ENCODE peak calls at places on chromosomes 6 and 20, in nine cellular contexts. N is OCI-LY7, B is ovary, L is HL-60, G is esophagus squamous epithelium, U is HFF-Myc, Y is foreskin fibroblast, Q is tibial artery, R is fibroblast of the aortic adventitia. V is an unnamed sample.

GRCh38 chr6:87756858-87757257 is 54.8 kb upstream of the AKIRIN2 start:
- DNase-seq in N (peak), B (no peak), L (peak), G (no peak), U (peak), Y (peak), Q (no peak), R (peak), V (peak)

GRCh38 chr6:41411961-41412360 is 76.6 kb downstream of the NCR2 start:
- DNase-seq in N (no peak), B (no peak), L (no peak), G (no peak), U (no peak), Y (no peak), Q (no peak), R (no peak), V (no peak)

GRCh38 chr6:157443066-157443800 is 62.2 kb downstream of the ZDHHC14 start:
- DNase-seq in N (no peak), B (no peak), L (no peak), G (no peak), U (peak), Y (peak), Q (no peak), R (peak), V (no peak)

GRCh38 chr6:48069280-48069679 is 41.7 kb downstream of the PTCHD4 start:
- DNase-seq in N (no peak), B (no peak), L (no peak), G (no peak), U (no peak), Y (peak), Q (no peak), R (peak), V (no peak)

GRCh38 chr6:35034411-35035171 is 106.5 kb downstream of the TCP11 start:
- DNase-seq in N (no peak), B (no peak), L (no peak), G (no peak), U (no peak), Y (no peak), Q (no peak), R (no peak), V (no peak)

GRCh38 chr20:37077009-37077408 is 18.8 kb downstream of the RBL1 start:
- DNase-seq in N (no peak), B (no peak), L (no peak), G (no peak), U (no peak), Y (no peak), Q (no peak), R (no peak), V (no peak)

GRCh38 chr20:49672109-49672681 is 41.5 kb downstream of the B4GALT5 start:
- DNase-seq in N (peak), B (no peak), L (no peak), G (no peak), U (no peak), Y (no peak), Q (no peak), R (no peak), V (no peak)

GRCh38 chr6:170234419-170234818 is 56.5 kb downstream of the DLL1 start:
- DNase-seq in N (no peak), B (no peak), L (no peak), G (no peak), U (no peak), Y (no peak), Q (no peak), R (no peak), V (no peak)

GRCh38 chr6:145546265-145546664 is 189.1 kb downstream of the EPM2A start:
- DNase-seq in N (no peak), B (no peak), L (no peak), G (no peak), U (no peak), Y (no peak), Q (no peak), R (no peak), V (no peak)

GRCh38 chr6:89640804-89641203 is 2.3 kb upstream of the LYRM2 start:
- DNase-seq in N (no peak), B (no peak), L (no peak), G (no peak), U (peak), Y (peak), Q (no peak), R (no peak), V (no peak)

GRCh38 chr6:169779896-169780295 is 28.5 kb downstream of the ERMARD start:
- DNase-seq in N (no peak), B (no peak), L (no peak), G (no peak), U (no peak), Y (no peak), Q (peak), R (no peak), V (no peak)

GRCh38 chr6:161133973-161134372 is 139.9 kb downstream of the AGPAT4 start:
- DNase-seq in N (no peak), B (no peak), L (no peak), G (no peak), U (no peak), Y (no peak), Q (no peak), R (peak), V (no peak)

GRCh38 chr20:38418509-38419204 is 16.5 kb downstream of the SNHG17 start:
- DNase-seq in N (no peak), B (no peak), L (peak), G (no peak), U (no peak), Y (peak), Q (no peak), R (peak), V (no peak)

GRCh38 chr20:8313073-8313472 is 181.0 kb downstream of the PLCB1 start:
- DNase-seq in N (no peak), B (no peak), L (no peak), G (no peak), U (no peak), Y (no peak), Q (no peak), R (no peak), V (no peak)

GRCh38 chr6:49110876-49111275 is 352.2 kb downstream of the MMUT start:
- DNase-seq in N (no peak), B (no peak), L (no peak), G (no peak), U (no peak), Y (no peak), Q (no peak), R (no peak), V (no peak)

GRCh38 chr6:26065952-26066380 is 21.3 kb upstream of the HFE start:
- DNase-seq in N (peak), B (no peak), L (peak), G (no peak), U (peak), Y (peak), Q (no peak), R (peak), V (no peak)

GRCh38 chr6:130513770-130514169 is 148.0 kb downstream of the TMEM200A start:
- DNase-seq in N (peak), B (no peak), L (no peak), G (no peak), U (peak), Y (peak), Q (no peak), R (peak), V (no peak)

GRCh38 chr6:2563635-2564034 is 187.1 kb downstream of the MYLK4 start:
- DNase-seq in N (no peak), B (no peak), L (no peak), G (no peak), U (no peak), Y (no peak), Q (no peak), R (peak), V (peak)

GRCh38 chr6:66161546-66162108 is 454.6 kb upstream of the EYS start:
- DNase-seq in N (no peak), B (no peak), L (no peak), G (no peak), U (no peak), Y (no peak), Q (no peak), R (no peak), V (no peak)

GRCh38 chr20:25009218-25010145 is 16.9 kb upstream of the APMAP start:
- DNase-seq in N (no peak), B (no peak), L (no peak), G (no peak), U (no peak), Y (no peak), Q (peak), R (peak), V (no peak)

GRCh38 chr6:62479722-62480121 is 193.7 kb upstream of the KHDRBS2 start:
- DNase-seq in N (no peak), B (no peak), L (no peak), G (no peak), U (no peak), Y (no peak), Q (no peak), R (no peak), V (no peak)

GRCh38 chr20:44598413-44599290 is 16.3 kb downstream of the PKIG start:
- DNase-seq in N (peak), B (no peak), L (no peak), G (no peak), U (no peak), Y (no peak), Q (no peak), R (peak), V (no peak)

GRCh38 chr20:2626853-2627541 is 25.4 kb upstream of the NOP56 start:
- DNase-seq in N (no peak), B (no peak), L (no peak), G (no peak), U (peak), Y (peak), Q (no peak), R (peak), V (no peak)

GRCh38 chr6:71886184-71887005 is at the start of gene RIMS1:
- DNase-seq in N (no peak), B (peak), L (no peak), G (no peak), U (no peak), Y (no peak), Q (peak), R (peak), V (no peak)

GRCh38 chr6:118771253-118771652 is 119.9 kb upstream of the CEP85L start:
- DNase-seq in N (no peak), B (no peak), L (no peak), G (no peak), U (no peak), Y (no peak), Q (no peak), R (no peak), V (no peak)

GRCh38 chr20:57566399-57566798 is 5.5 kb downstream of the PCK1 start:
- DNase-seq in N (no peak), B (no peak), L (no peak), G (no peak), U (no peak), Y (no peak), Q (no peak), R (no peak), V (no peak)

GRCh38 chr6:18242062-18242851 is 22.1 kb downstream of the DEK start:
- DNase-seq in N (no peak), B (no peak), L (no peak), G (no peak), U (peak), Y (peak), Q (no peak), R (peak), V (no peak)

GRCh38 chr6:167826230-167827061 is at the start of gene AFDN:
- DNase-seq in N (peak), B (peak), L (no peak), G (peak), U (no peak), Y (peak), Q (peak), R (peak), V (no peak)

GRCh38 chr6:28544211-28544610 is 18.5 kb downstream of the GPX5 start:
- DNase-seq in N (no peak), B (no peak), L (no peak), G (no peak), U (no peak), Y (no peak), Q (no peak), R (no peak), V (no peak)

GRCh38 chr6:37303891-37304503 is 46.1 kb upstream of the TMEM217 start:
- DNase-seq in N (peak), B (no peak), L (no peak), G (no peak), U (peak), Y (peak), Q (no peak), R (peak), V (no peak)

GRCh38 chr6:27617700-27618689 is 145.1 kb upstream of the ZNF184 start:
- DNase-seq in N (no peak), B (no peak), L (no peak), G (no peak), U (no peak), Y (no peak), Q (no peak), R (peak), V (no peak)

GRCh38 chr20:21968486-21968885 is 263.0 kb downstream of the PAX1 start:
- DNase-seq in N (no peak), B (no peak), L (no peak), G (no peak), U (no peak), Y (no peak), Q (no peak), R (no peak), V (no peak)

GRCh38 chr6:3337521-3338350 is 79.0 kb downstream of the PSMG4 start:
- DNase-seq in N (no peak), B (no peak), L (no peak), G (no peak), U (no peak), Y (no peak), Q (no peak), R (no peak), V (no peak)

GRCh38 chr6:73695619-73696421 is at the start of gene CD109:
- DNase-seq in N (no peak), B (peak), L (peak), G (no peak), U (peak), Y (peak), Q (peak), R (peak), V (no peak)

GRCh38 chr6:142372348-142372747 is 70.5 kb downstream of the ADGRG6 start:
- DNase-seq in N (no peak), B (no peak), L (no peak), G (no peak), U (peak), Y (no peak), Q (no peak), R (no peak), V (no peak)

GRCh38 chr6:142367501-142368018 is 65.8 kb downstream of the ADGRG6 start:
- DNase-seq in N (no peak), B (no peak), L (no peak), G (no peak), U (no peak), Y (no peak), Q (no peak), R (no peak), V (no peak)

GRCh38 chr6:142369266-142369665 is 67.5 kb downstream of the ADGRG6 start:
- DNase-seq in N (no peak), B (no peak), L (no peak), G (no peak), U (no peak), Y (no peak), Q (no peak), R (no peak), V (no peak)

GRCh38 chr6:142361765-142362540 is 60.1 kb downstream of the ADGRG6 start:
- DNase-seq in N (no peak), B (no peak), L (no peak), G (no peak), U (no peak), Y (peak), Q (no peak), R (peak), V (no peak)

GRCh38 chr6:142367061-142367460 is 65.3 kb downstream of the ADGRG6 start:
- DNase-seq in N (no peak), B (no peak), L (no peak), G (no peak), U (no peak), Y (no peak), Q (no peak), R (no peak), V (no peak)
- H3K4me3 ChIP-seq in N (no peak), B (no peak), L (no peak), G (no peak), U (no peak), Y (no peak), Q (no peak), R (no peak), V (no peak)

GRCh38 chr6:137013738-137014602 is 30.8 kb downstream of the IL20RA start:
- DNase-seq in N (peak), B (no peak), L (no peak), G (no peak), U (peak), Y (peak), Q (no peak), R (peak), V (no peak)
- TF ChIP-seq CTCF in N (peak), B (no peak), L (no peak), G (peak), U (peak), Y (peak), Q (peak), R (peak), V (peak)

GRCh38 chr6:36242161-36242560 is 27.7 kb upstream of the PNPLA1 start:
- DNase-seq in N (no peak), B (no peak), L (no peak), G (no peak), U (no peak), Y (no peak), Q (no peak), R (no peak), V (no peak)
- H3K4me3 ChIP-seq in N (peak), B (no peak), L (no peak), G (no peak), U (no peak), Y (no peak), Q (no peak), R (no peak), V (no peak)

DNA sequence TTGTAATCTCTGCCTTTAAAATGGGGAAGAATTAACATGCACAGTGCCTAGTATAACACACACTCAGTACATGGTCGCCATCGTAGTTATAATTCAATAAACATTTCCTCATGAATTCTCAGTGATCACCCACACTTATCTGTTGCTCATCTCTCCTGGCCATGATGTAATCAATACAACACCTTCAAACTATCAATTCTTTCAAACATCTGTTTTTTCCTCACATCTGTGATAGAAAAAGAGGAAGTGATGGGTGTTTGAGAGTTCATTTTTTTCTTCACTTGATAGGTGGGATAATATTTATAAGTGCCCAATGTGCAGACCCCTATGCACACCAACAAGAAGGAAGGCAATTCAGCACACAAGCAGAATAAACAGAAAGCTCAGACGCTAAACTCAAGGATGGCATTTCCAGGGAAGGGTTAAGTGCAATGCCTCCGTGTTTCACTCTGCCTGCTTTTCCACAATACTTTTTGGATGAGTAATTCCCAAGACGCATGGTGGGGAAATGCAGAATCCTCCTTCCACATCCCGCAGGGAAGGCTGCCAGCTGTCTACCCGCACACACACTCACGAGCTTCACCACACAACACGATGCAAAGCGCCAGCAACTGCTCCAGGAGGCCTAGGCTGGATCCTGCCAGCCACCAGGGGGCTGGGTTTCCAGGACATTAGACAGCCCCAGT is 100.3 kb downstream of the GMPR start:
- DNase-seq in N (no peak), B (peak), L (no peak), G (peak), U (peak), Y (peak), Q (peak), R (peak), V (no peak)
- TF ChIP-seq CTCF in N (peak), B (peak), L (no peak), G (peak), U (peak), Y (peak), Q (peak), R (peak), V (peak)

GRCh38 chr6:132153221-132153896 is 202.2 kb upstream of the CCN2 start:
- DNase-seq in N (no peak), B (no peak), L (no peak), G (no peak), U (peak), Y (peak), Q (no peak), R (peak), V (no peak)
- H3K4me3 ChIP-seq in N (no peak), B (no peak), L (no peak), G (no peak), U (no peak), Y (peak), Q (peak), R (no peak), V (no peak)

GRCh38 chr6:159119835-159120234 is 49.4 kb upstream of the FNDC1 start:
- DNase-seq in N (no peak), B (no peak), L (no peak), G (no peak), U (no peak), Y (no peak), Q (no peak), R (no peak), V (no peak)

GRCh38 chr6:159121387-159121955 is 47.7 kb upstream of the FNDC1 start:
- DNase-seq in N (no peak), B (no peak), L (no peak), G (no peak), U (no peak), Y (no peak), Q (no peak), R (no peak), V (no peak)

GRCh38 chr6:159117031-159117430 is 52.2 kb upstream of the FNDC1 start:
- DNase-seq in N (no peak), B (no peak), L (no peak), G (no peak), U (no peak), Y (peak), Q (peak), R (peak), V (no peak)

GRCh38 chr6:159117541-159117940 is 51.7 kb upstream of the FNDC1 start:
- DNase-seq in N (peak), B (no peak), L (no peak), G (no peak), U (no peak), Y (no peak), Q (peak), R (no peak), V (no peak)

GRCh38 chr6:159118941-159119340 is 50.3 kb upstream of the FNDC1 start:
- DNase-seq in N (no peak), B (no peak), L (no peak), G (no peak), U (no peak), Y (no peak), Q (no peak), R (no peak), V (no peak)
- TF ChIP-seq CTCF in N (peak), B (no peak), L (no peak), G (no peak), U (no peak), Y (no peak), Q (no peak), R (no peak), V (peak)

GRCh38 chr6:76776876-76777275 is 686.4 kb downstream of the HTR1B start:
- DNase-seq in N (no peak), B (no peak), L (no peak), G (no peak), U (no peak), Y (no peak), Q (no peak), R (no peak), V (no peak)

GRCh38 chr6:76771076-76771634 is 692.1 kb downstream of the HTR1B start:
- DNase-seq in N (no peak), B (no peak), L (no peak), G (no peak), U (no peak), Y (no peak), Q (no peak), R (peak), V (no peak)

GRCh38 chr6:76772951-76773350 is 690.3 kb downstream of the HTR1B start:
- DNase-seq in N (no peak), B (no peak), L (no peak), G (no peak), U (no peak), Y (no peak), Q (no peak), R (no peak), V (no peak)

GRCh38 chr6:76779068-76779467 is 684.2 kb downstream of the HTR1B start:
- DNase-seq in N (no peak), B (no peak), L (no peak), G (no peak), U (no peak), Y (no peak), Q (no peak), R (no peak), V (no peak)

GRCh38 chr6:76774750-76775396 is 688.4 kb downstream of the HTR1B start:
- DNase-seq in N (no peak), B (peak), L (no peak), G (no peak), U (no peak), Y (no peak), Q (no peak), R (peak), V (no peak)
- H3K4me3 ChIP-seq in N (no peak), B (no peak), L (no peak), G (no peak), U (no peak), Y (no peak), Q (no peak), R (no peak), V (no peak)

GRCh38 chr20:58808296-58809046 is 42.2 kb downstream of the GNAS-AS1 start:
- DNase-seq in N (no peak), B (no peak), L (no peak), G (no peak), U (no peak), Y (no peak), Q (no peak), R (no peak), V (no peak)

GRCh38 chr20:58802061-58802460 is 48.6 kb downstream of the GNAS-AS1 start:
- DNase-seq in N (no peak), B (no peak), L (no peak), G (no peak), U (no peak), Y (no peak), Q (no peak), R (no peak), V (no peak)

GRCh38 chr20:58800134-58800650 is 50.5 kb downstream of the GNAS-AS1 start:
- DNase-seq in N (no peak), B (no peak), L (no peak), G (no peak), U (no peak), Y (no peak), Q (no peak), R (no peak), V (no peak)

DNA sequence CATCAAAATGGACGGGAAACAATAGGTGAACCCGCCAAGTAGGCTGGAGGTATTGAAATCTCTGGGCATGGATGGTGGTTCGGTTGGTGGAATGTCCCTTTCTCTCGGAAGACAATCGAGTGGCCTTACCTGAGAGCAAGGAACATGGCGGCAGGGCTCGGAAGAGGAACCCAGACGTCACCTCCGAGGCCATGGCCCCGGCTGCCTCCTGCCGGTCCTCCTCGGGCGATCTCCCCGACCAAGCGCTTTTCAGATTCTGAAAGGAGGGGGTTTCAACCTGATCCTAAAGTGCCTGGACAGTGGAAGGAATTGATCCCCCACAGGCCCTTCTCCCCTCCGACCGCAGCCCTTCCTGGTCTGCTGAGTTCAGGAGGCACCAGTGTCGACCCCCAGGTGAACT is 47.2 kb downstream of the GNAS-AS1 start:
- DNase-seq in N (no peak), B (no peak), L (no peak), G (no peak), U (no peak), Y (no peak), Q (no peak), R (no peak), V (no peak)
- TF ChIP-seq CTCF in N (no peak), B (no peak), L (no peak), G (no peak), U (no peak), Y (no peak), Q (no peak), R (no peak), V (no peak)

V was measured in GM12864.